ENCODE peak calls at places on chromosomes 11 and 22, in six cellular contexts. Z is lung microvascular endothelial cell; C is kidney tubule cell; E is stimulated activated CD4-positive, alpha-beta T cell treated with anti-CD3 and anti-CD28 coated beads, Interleukin-2, amount 100 ng/mL, for 48 hours; X is K562; J is anterior cingulate cortex. U is an unnamed sample.

GRCh38 chr11:115561116-115561515 is 56.9 kb upstream of the CADM1 start:
- DNase-seq in Z (no peak), C (no peak), E (no peak), X (no peak), J (no peak), U (no peak)

GRCh38 chr11:46736615-46737014 is 17.6 kb downstream of the F2 start:
- DNase-seq in Z (peak; percentile 86), C (no peak), E (no peak), X (no peak), J (no peak), U (no peak)

GRCh38 chr11:119661226-119661625 is 67.8 kb downstream of the NECTIN1 start:
- DNase-seq in Z (no peak), C (no peak), E (no peak), X (no peak), J (no peak), U (no peak)

GRCh38 chr22:44661070-44661469 is 40.9 kb upstream of the PRR5 start:
- DNase-seq in Z (no peak), C (no peak), E (no peak), X (no peak), J (no peak), U (no peak)

GRCh38 chr11:27158763-27159679 is 118.4 kb downstream of the BBOX1 start:
- DNase-seq in Z (peak; percentile 67), C (peak; percentile 80), E (no peak), X (peak; percentile 65), J (peak; percentile 28), U (peak; percentile 34)

GRCh38 chr11:62456630-62457029 is 37.8 kb downstream of the SCGB1A1 start:
- DNase-seq in Z (no peak), C (no peak), E (no peak), X (no peak), J (no peak), U (no peak)

GRCh38 chr11:45204761-45205160 is 58.3 kb downstream of the PRDM11 start:
- DNase-seq in Z (no peak), C (no peak), E (no peak), X (peak; percentile 38), J (no peak), U (no peak)

GRCh38 chr11:118908931-118909618 is 16.7 kb downstream of the BCL9L start:
- DNase-seq in Z (peak; percentile 91), C (peak; percentile 79), E (no peak), X (no peak), J (peak; percentile 65), U (peak; percentile 56)

GRCh38 chr22:43707650-43708049 is 104.5 kb downstream of the EFCAB6 start:
- DNase-seq in Z (no peak), C (peak; percentile 10), E (no peak), X (no peak), J (no peak), U (no peak)

GRCh38 chr11:19903620-19904069 is 191.0 kb downstream of the NAV2 start:
- DNase-seq in Z (peak; percentile 81), C (peak; percentile 71), E (peak; percentile 48), X (peak; percentile 55), J (peak; percentile 64), U (peak; percentile 60)

GRCh38 chr11:13120691-13121090 is 111.6 kb downstream of the RASSF10 start:
- DNase-seq in Z (no peak), C (peak; percentile 48), E (no peak), X (no peak), J (no peak), U (no peak)

GRCh38 chr22:38464992-38465672 is 2.8 kb upstream of the KDELR3 start:
- DNase-seq in Z (no peak), C (no peak), E (no peak), X (no peak), J (no peak), U (no peak)

GRCh38 chr22:48891688-48892380 is 935.8 kb downstream of the BRD1 start:
- DNase-seq in Z (no peak), C (no peak), E (no peak), X (no peak), J (no peak), U (no peak)

GRCh38 chr22:36471341-36471821 is 10.1 kb downstream of the TXN2 start:
- DNase-seq in Z (no peak), C (no peak), E (no peak), X (no peak), J (no peak), U (no peak)

GRCh38 chr11:134566311-134566710 is 154.3 kb upstream of the B3GAT1 start:
- DNase-seq in Z (no peak), C (no peak), E (no peak), X (no peak), J (no peak), U (no peak)

GRCh38 chr11:57491371-57492061 is 24.0 kb downstream of the SLC43A1 start:
- DNase-seq in Z (peak; percentile 66), C (peak; percentile 20), E (peak; percentile 64), X (peak; percentile 76), J (no peak), U (no peak)

GRCh38 chr11:10076458-10077141 is 217.4 kb downstream of the SBF2 start:
- DNase-seq in Z (peak; percentile 39), C (peak; percentile 33), E (peak; percentile 35), X (peak; percentile 64), J (no peak), U (no peak)

GRCh38 chr11:15793032-15793996 is 563.0 kb downstream of the SOX6 start:
- DNase-seq in Z (no peak), C (peak; percentile 94), E (no peak), X (no peak), J (no peak), U (no peak)

GRCh38 chr11:96049426-96049825 is 125.5 kb upstream of the MTMR2 start:
- DNase-seq in Z (no peak), C (no peak), E (no peak), X (no peak), J (no peak), U (no peak)

GRCh38 chr11:3836903-3837302 is 3.9 kb downstream of the RHOG start:
- DNase-seq in Z (peak; percentile 27), C (no peak), E (no peak), X (peak; percentile 52), J (no peak), U (no peak)

GRCh38 chr11:34508514-34508913 is 5.1 kb downstream of the ELF5 start:
- DNase-seq in Z (no peak), C (no peak), E (no peak), X (no peak), J (no peak), U (no peak)

GRCh38 chr22:25395915-25396314 is 168.6 kb upstream of the GRK3 start:
- DNase-seq in Z (no peak), C (no peak), E (no peak), X (no peak), J (no peak), U (no peak)

U was measured in COR-L47.